ENCODE peak calls at places on chromosomes 13 and 19, in four cellular contexts. X, H, M and Z are unnamed samples.
A peak's percentile ranks its signal among the peaks of the same experiment; 100 is the strongest.

GRCh38 chr13:40247845-40248244 is 418.6 kb downstream of the FOXO1 start:
- DNase-seq in H (no peak), X (peak; percentile 71), M (peak; percentile 24), Z (no peak)

GRCh38 chr13:48251616-48252081 is 18.6 kb downstream of the ITM2B start:
- DNase-seq in X (no peak), H (no peak), M (peak; percentile 91), Z (peak; percentile 51)

GRCh38 chr19:28705008-28705407 is 507.9 kb downstream of the UQCRFS1 start:
- DNase-seq in X (peak; percentile 94), M (peak; percentile 75), H (no peak), Z (peak; percentile 7)

GRCh38 chr13:27774651-27775050 is 17.6 kb upstream of the GSX1 start:
- DNase-seq in M (no peak), X (no peak), H (no peak), Z (no peak)

GRCh38 chr19:37986048-37986750 is 79.2 kb downstream of the SIPA1L3 start:
- DNase-seq in X (no peak), H (no peak), M (no peak), Z (no peak)

GRCh38 chr13:66809496-66809895 is 420.6 kb downstream of the PCDH9 start:
- DNase-seq in M (no peak), X (peak; percentile 56), H (no peak), Z (peak; percentile 1)

GRCh38 chr13:26872444-26873173 is 112.0 kb upstream of the GPR12 start:
- DNase-seq in H (peak; percentile 77), X (peak; percentile 64), M (peak; percentile 24), Z (peak; percentile 26)

GRCh38 chr13:48896312-48896711 is 79.4 kb upstream of the FNDC3A start:
- DNase-seq in X (peak; percentile 87), M (peak; percentile 73), H (no peak), Z (peak; percentile 61)

GRCh38 chr19:53466726-53467125 is 807 bp upstream of the ZNF813 start:
- DNase-seq in M (no peak), X (no peak), H (no peak), Z (no peak)

GRCh38 chr13:97974773-97975172 is 21.3 kb downstream of the IPO5 start:
- DNase-seq in X (peak; percentile 28), H (no peak), M (no peak), Z (no peak)

GRCh38 chr19:32224371-32225244 is 120.8 kb upstream of the ZNF507 start:
- DNase-seq in X (peak; percentile 42), M (peak; percentile 42), H (peak; percentile 75), Z (peak; percentile 37)

GRCh38 chr13:92224052-92224821 is 825.8 kb downstream of the GPC5 start:
- DNase-seq in M (peak; percentile 98), H (no peak), X (peak; percentile 99), Z (peak; percentile 95)

GRCh38 chr13:97976551-97977375 is 23.3 kb downstream of the IPO5 start:
- DNase-seq in H (peak; percentile 64), M (no peak), X (no peak), Z (peak; percentile 25)

GRCh38 chr19:44848036-44848804 is 2.1 kb downstream of the NECTIN2 start:
- DNase-seq in X (peak; percentile 79), M (peak; percentile 50), H (peak; percentile 57), Z (peak; percentile 75)

GRCh38 chr13:27359203-27359821 is 65.1 kb upstream of the GTF3A start:
- DNase-seq in M (peak; percentile 79), X (peak; percentile 85), H (no peak), Z (peak; percentile 76)

GRCh38 chr13:41639955-41640780 is 182.8 kb downstream of the RGCC start:
- DNase-seq in M (peak; percentile 36), X (no peak), H (no peak), Z (peak; percentile 94)

GRCh38 chr19:41746593-41747227 is 8.6 kb upstream of the CEACAM6 start:
- DNase-seq in M (peak; percentile 43), X (peak; percentile 72), H (no peak), Z (peak; percentile 46)

GRCh38 chr13:95745752-95746151 is 68.8 kb downstream of the DNAJC3 start:
- DNase-seq in M (no peak), X (peak; percentile 35), H (no peak), Z (peak; percentile 28)

GRCh38 chr19:53132231-53132991 is at the start of gene ZNF415:
- DNase-seq in X (peak; percentile 80), M (peak; percentile 81), H (peak; percentile 92), Z (peak; percentile 81)

GRCh38 chr13:112152846-112153245 is 85.9 kb downstream of the SOX1 start:
- DNase-seq in M (no peak), H (no peak), X (no peak), Z (no peak)

GRCh38 chr13:26015276-26015934 is 36.4 kb downstream of the SHISA2 start:
- DNase-seq in H (no peak), M (no peak), X (no peak), Z (no peak)

GRCh38 chr19:23002690-23003422 is at the start of gene ZNF728:
- DNase-seq in X (peak; percentile 0), H (peak; percentile 86), M (no peak), Z (no peak)

GRCh38 chr19:48627865-48628314 is 8.6 kb downstream of the SPHK2 start:
- DNase-seq in X (no peak), H (no peak), M (no peak), Z (no peak)

GRCh38 chr19:3607398-3608078 is 863 bp upstream of the TBXA2R start:
- DNase-seq in H (no peak), X (no peak), M (no peak), Z (no peak)

GRCh38 chr13:73782781-73783180 is 351.4 kb downstream of the KLF12 start:
- DNase-seq in X (peak; percentile 69), H (no peak), M (peak; percentile 27), Z (peak; percentile 27)

GRCh38 chr19:49149652-49150105 is 5.5 kb downstream of the HRC start:
- DNase-seq in X (peak; percentile 92), M (peak; percentile 87), H (peak; percentile 79), Z (peak; percentile 86)

GRCh38 chr13:79859756-79860155 is 378.8 kb downstream of the NDFIP2 start:
- DNase-seq in H (no peak), X (no peak), M (no peak), Z (no peak)

GRCh38 chr19:28142258-28142657 is 1070.7 kb downstream of the UQCRFS1 start:
- DNase-seq in H (no peak), X (no peak), M (no peak), Z (no peak)

GRCh38 chr19:53102701-53103140 is 501 bp downstream of the ZNF160 start:
- DNase-seq in X (peak; percentile 60), H (peak; percentile 61), M (peak; percentile 24), Z (peak; percentile 44)

GRCh38 chr13:52344108-52344507 is 61.9 kb downstream of the THSD1 start:
- DNase-seq in M (peak; percentile 47), H (no peak), X (no peak), Z (no peak)

GRCh38 chr13:26695891-26696311 is 64.7 kb downstream of the GPR12 start:
- DNase-seq in X (no peak), M (no peak), H (no peak), Z (no peak)

GRCh38 chr13:31046711-31047279 is 114.3 kb downstream of the TEX26 start:
- DNase-seq in M (peak; percentile 75), H (no peak), X (peak; percentile 64), Z (peak; percentile 82)

GRCh38 chr13:31044658-31045620 is 112.5 kb downstream of the TEX26 start:
- DNase-seq in X (no peak), M (no peak), H (no peak), Z (no peak)

GRCh38 chr13:31048521-31048920 is 113.2 kb downstream of the HSPH1 start:
- DNase-seq in X (no peak), M (no peak), H (no peak), Z (no peak)

GRCh38 chr13:31043891-31044657 is 111.6 kb downstream of the TEX26 start:
- DNase-seq in H (peak; percentile 88), X (peak; percentile 91), M (peak; percentile 80), Z (peak; percentile 83)

GRCh38 chr13:31045621-31046081 is 113.2 kb downstream of the TEX26 start:
- DNase-seq in H (peak; percentile 74), X (peak; percentile 97), M (peak; percentile 93), Z (peak; percentile 94)
- H3K4me3 ChIP-seq in H (no peak overlapping the region), X (no peak overlapping the region), M (no peak overlapping the region), Z (no peak overlapping the region)

GRCh38 chr19:6530385-6531162 is at the start of gene TNFSF9:
- DNase-seq in H (peak; percentile 93), X (peak; percentile 83), M (peak; percentile 79), Z (peak; percentile 78)

GRCh38 chr19:6529937-6530384 is 865 bp upstream of the TNFSF9 start:
- DNase-seq in M (no peak), X (no peak), H (no peak), Z (no peak)

GRCh38 chr19:6529351-6529750 is 1.5 kb upstream of the TNFSF9 start:
- DNase-seq in M (no peak), H (no peak), X (no peak), Z (no peak)

GRCh38 chr19:6528544-6529121 is 2.2 kb upstream of the TNFSF9 start:
- DNase-seq in H (peak; percentile 83), M (no peak), X (no peak), Z (no peak)

DNA sequence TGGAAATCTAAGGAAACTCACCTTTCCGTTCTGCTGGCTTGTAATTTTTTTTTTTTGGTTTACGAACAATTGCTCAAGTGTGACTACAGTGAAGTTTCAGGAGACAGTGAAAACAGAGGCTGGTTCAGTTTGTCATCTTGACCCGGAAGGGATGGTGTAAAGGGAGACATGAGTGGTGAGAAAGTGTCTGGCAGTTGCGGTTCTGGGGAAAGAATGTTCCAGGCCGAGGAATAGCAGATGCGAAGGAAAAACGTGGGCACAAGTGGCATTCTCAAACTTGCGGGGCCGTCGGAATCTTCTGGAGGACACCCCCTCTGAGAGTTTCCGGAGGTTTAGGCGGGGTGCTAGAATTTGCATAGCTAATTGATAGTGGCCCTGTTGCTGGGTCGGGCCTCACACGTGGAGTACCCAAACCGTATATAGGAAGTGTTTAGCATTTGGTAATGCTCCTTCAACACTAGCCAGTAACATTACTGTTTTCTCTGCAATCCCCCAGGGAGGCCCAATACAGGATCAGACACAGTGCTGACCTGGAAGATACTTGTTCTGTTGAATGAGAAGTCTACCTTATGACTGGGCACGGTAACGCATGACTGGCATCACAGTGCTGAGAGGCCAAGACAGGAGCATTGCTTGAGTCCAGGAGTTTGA is 2.8 kb upstream of the TNFSF9 start:
- DNase-seq in H (no peak), M (no peak), X (no peak), Z (no peak)
- H3K4me3 ChIP-seq in H (no peak overlapping the region), M (no peak overlapping the region), X (no peak overlapping the region), Z (no peak overlapping the region)

DNA sequence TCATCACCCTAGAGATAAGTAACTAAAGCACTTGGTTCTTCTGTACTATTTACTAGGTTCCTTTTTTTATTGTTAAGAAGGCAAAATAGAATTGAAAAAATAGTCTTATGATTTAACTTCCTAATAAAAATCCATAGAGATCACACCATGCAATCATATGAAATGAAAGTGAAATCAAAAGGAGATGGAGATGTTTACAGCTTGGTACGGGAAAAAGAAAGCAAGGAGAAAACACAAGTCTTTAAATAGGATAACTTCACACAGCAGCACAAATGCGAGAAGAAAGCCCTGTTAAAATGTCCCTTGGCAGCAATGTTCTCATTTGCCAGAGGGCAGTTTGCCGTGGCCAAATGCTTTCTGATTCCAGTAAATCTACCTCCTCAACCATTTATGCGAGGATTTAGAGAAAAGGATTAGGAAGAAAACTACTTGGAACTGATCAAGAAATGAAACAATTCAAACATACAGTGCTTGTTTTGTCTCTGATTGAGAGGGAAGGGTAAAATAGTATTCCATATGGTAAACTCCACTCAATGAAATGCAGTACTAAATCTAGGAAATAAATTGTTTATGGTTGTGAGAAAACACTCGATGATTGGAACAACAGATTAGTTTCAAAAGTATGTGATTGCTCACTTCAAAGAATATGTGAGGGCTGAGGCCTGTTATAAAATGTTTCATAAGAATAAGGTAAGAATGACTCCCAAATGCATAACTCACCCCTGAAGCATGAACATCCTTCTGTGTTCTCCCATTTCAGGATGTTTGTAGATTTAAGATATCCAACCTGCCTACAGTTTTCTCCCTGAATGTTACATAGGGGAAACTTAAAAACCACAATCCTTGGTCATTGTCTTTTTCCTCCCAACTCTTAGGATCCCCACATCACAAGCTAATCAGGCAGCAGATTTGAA is 487.8 kb downstream of the DACH1 start:
- DNase-seq in M (peak; percentile 68), X (peak; percentile 47), H (no peak), Z (peak; percentile 55)
- H3K4me3 ChIP-seq in M (peak overlapping the region; percentile 36), X (peak overlapping the region; percentile 27), H (peak overlapping the region; percentile 39), Z (peak overlapping the region; percentile 52)

GRCh38 chr19:12779162-12779993 is 4.0 kb upstream of the HOOK2 start:
- DNase-seq in H (peak; percentile 87), X (peak; percentile 97), M (peak; percentile 93), Z (peak; percentile 87)
- H3K4me3 ChIP-seq in H (peak overlapping the region; percentile 61), X (peak overlapping the region; percentile 70), M (peak overlapping the region; percentile 59), Z (peak overlapping the region; percentile 66)